ENCODE peak calls at places on chromosomes 16 and 17, in eight cellular contexts. One of them, this sample, is unnamed.

GRCh38 chr16:63287411-63287810 is 1251.2 kb upstream of the CDH8 start:
- DNase-seq in brain microvascular endothelial cell: no peak
- DNase-seq in neural crest cell: no peak
- DNase-seq in HFF-Myc: no peak
- DNase-seq in PC-3: no peak
- DNase-seq in A549: no peak
- DNase-seq in AG04449: no peak
- DNase-seq in ovary: no peak
- DNase-seq in this sample: no peak

GRCh38 chr17:50634123-50634914 is at the start of gene ABCC3:
- DNase-seq in brain microvascular endothelial cell: no peak
- DNase-seq in neural crest cell: no peak
- DNase-seq in HFF-Myc: no peak
- DNase-seq in PC-3: peak; percentile 75
- DNase-seq in A549: peak; percentile 87
- DNase-seq in AG04449: no peak
- DNase-seq in ovary: peak; percentile 59
- DNase-seq in this sample: no peak

GRCh38 chr17:75864448-75864871 is 9.3 kb upstream of the WBP2 start:
- DNase-seq in brain microvascular endothelial cell: peak; percentile 68
- DNase-seq in neural crest cell: no peak
- DNase-seq in HFF-Myc: peak; percentile 89
- DNase-seq in PC-3: no peak
- DNase-seq in A549: no peak
- DNase-seq in AG04449: no peak
- DNase-seq in ovary: peak; percentile 73
- DNase-seq in this sample: peak; percentile 5

GRCh38 chr16:48501516-48502377 is 108.2 kb downstream of the N4BP1 start:
- DNase-seq in brain microvascular endothelial cell: no peak
- DNase-seq in neural crest cell: no peak
- DNase-seq in HFF-Myc: no peak
- DNase-seq in PC-3: no peak
- DNase-seq in A549: no peak
- DNase-seq in AG04449: no peak
- DNase-seq in ovary: no peak
- DNase-seq in this sample: no peak

GRCh38 chr16:85459529-85460251 is 153.4 kb upstream of the GSE1 start:
- DNase-seq in brain microvascular endothelial cell: no peak
- DNase-seq in neural crest cell: no peak
- DNase-seq in HFF-Myc: no peak
- DNase-seq in PC-3: no peak
- DNase-seq in A549: no peak
- DNase-seq in AG04449: no peak
- DNase-seq in ovary: peak; percentile 88
- DNase-seq in this sample: no peak

GRCh38 chr16:4372578-4373355 is 1.1 kb downstream of the VASN start:
- DNase-seq in brain microvascular endothelial cell: peak; percentile 57
- DNase-seq in neural crest cell: no peak
- DNase-seq in HFF-Myc: no peak
- DNase-seq in PC-3: peak; percentile 67
- DNase-seq in A549: peak; percentile 54
- DNase-seq in AG04449: peak; percentile 34
- DNase-seq in ovary: peak; percentile 71
- DNase-seq in this sample: no peak

GRCh38 chr17:17028059-17028877 is 14.0 kb upstream of the MPRIP start:
- DNase-seq in brain microvascular endothelial cell: peak; percentile 69
- DNase-seq in neural crest cell: peak; percentile 48
- DNase-seq in HFF-Myc: no peak
- DNase-seq in PC-3: peak; percentile 100
- DNase-seq in A549: peak; percentile 99
- DNase-seq in AG04449: no peak
- DNase-seq in ovary: no peak
- DNase-seq in this sample: no peak

GRCh38 chr17:74928786-74929185 is 4.7 kb downstream of the OTOP2 start:
- DNase-seq in brain microvascular endothelial cell: no peak
- DNase-seq in neural crest cell: no peak
- DNase-seq in HFF-Myc: no peak
- DNase-seq in PC-3: no peak
- DNase-seq in A549: no peak
- DNase-seq in AG04449: no peak
- DNase-seq in ovary: no peak
- DNase-seq in this sample: no peak

GRCh38 chr17:20896153-20896649 is 146.6 kb downstream of the USP22 start:
- DNase-seq in brain microvascular endothelial cell: peak; percentile 12
- DNase-seq in neural crest cell: no peak
- DNase-seq in HFF-Myc: no peak
- DNase-seq in PC-3: no peak
- DNase-seq in A549: no peak
- DNase-seq in AG04449: no peak
- DNase-seq in ovary: peak; percentile 62
- DNase-seq in this sample: no peak

GRCh38 chr16:84950906-84951305 is 60.4 kb downstream of the ZDHHC7 start:
- DNase-seq in brain microvascular endothelial cell: no peak
- DNase-seq in neural crest cell: peak; percentile 31
- DNase-seq in HFF-Myc: no peak
- DNase-seq in PC-3: peak; percentile 42
- DNase-seq in A549: peak; percentile 51
- DNase-seq in AG04449: no peak
- DNase-seq in ovary: no peak
- DNase-seq in this sample: no peak

GRCh38 chr16:963913-964695 is 6.7 kb downstream of the LMF1 start:
- DNase-seq in brain microvascular endothelial cell: no peak
- DNase-seq in neural crest cell: no peak
- DNase-seq in HFF-Myc: no peak
- DNase-seq in PC-3: peak; percentile 7
- DNase-seq in A549: no peak
- DNase-seq in AG04449: no peak
- DNase-seq in ovary: no peak
- DNase-seq in this sample: no peak

GRCh38 chr16:74716355-74716754 is 15.7 kb upstream of the MLKL start:
- DNase-seq in brain microvascular endothelial cell: no peak
- DNase-seq in neural crest cell: no peak
- DNase-seq in HFF-Myc: no peak
- DNase-seq in PC-3: no peak
- DNase-seq in A549: no peak
- DNase-seq in AG04449: no peak
- DNase-seq in ovary: no peak
- DNase-seq in this sample: no peak

GRCh38 chr16:25134306-25134705 is 22.8 kb downstream of the LCMT1 start:
- DNase-seq in brain microvascular endothelial cell: peak; percentile 37
- DNase-seq in neural crest cell: no peak
- DNase-seq in HFF-Myc: no peak
- DNase-seq in PC-3: no peak
- DNase-seq in A549: no peak
- DNase-seq in AG04449: no peak
- DNase-seq in ovary: no peak
- DNase-seq in this sample: no peak

GRCh38 chr17:78967782-78968362 is 11.9 kb downstream of the LGALS3BP start:
- DNase-seq in brain microvascular endothelial cell: no peak
- DNase-seq in neural crest cell: no peak
- DNase-seq in HFF-Myc: no peak
- DNase-seq in PC-3: peak; percentile 28
- DNase-seq in A549: no peak
- DNase-seq in AG04449: no peak
- DNase-seq in ovary: no peak
- DNase-seq in this sample: no peak

GRCh38 chr17:16140854-16141253 is 74.5 kb downstream of the NCOR1 start:
- DNase-seq in brain microvascular endothelial cell: no peak
- DNase-seq in neural crest cell: no peak
- DNase-seq in HFF-Myc: no peak
- DNase-seq in PC-3: no peak
- DNase-seq in A549: no peak
- DNase-seq in AG04449: no peak
- DNase-seq in ovary: no peak
- DNase-seq in this sample: no peak

GRCh38 chr16:78778724-78779004 is 679.2 kb downstream of the WWOX start:
- DNase-seq in brain microvascular endothelial cell: no peak
- DNase-seq in neural crest cell: no peak
- DNase-seq in HFF-Myc: no peak
- DNase-seq in PC-3: no peak
- DNase-seq in A549: no peak
- DNase-seq in AG04449: no peak
- DNase-seq in ovary: no peak
- DNase-seq in this sample: no peak

GRCh38 chr17:7029659-7030058 is 6.2 kb upstream of the SLC16A13 start:
- DNase-seq in brain microvascular endothelial cell: no peak
- DNase-seq in neural crest cell: no peak
- DNase-seq in HFF-Myc: no peak
- DNase-seq in PC-3: no peak
- DNase-seq in A549: no peak
- DNase-seq in AG04449: no peak
- DNase-seq in ovary: no peak
- DNase-seq in this sample: no peak

GRCh38 chr16:2968368-2968737 is 795 bp upstream of the PAQR4 start:
- DNase-seq in brain microvascular endothelial cell: no peak
- DNase-seq in neural crest cell: no peak
- DNase-seq in HFF-Myc: no peak
- DNase-seq in PC-3: no peak
- DNase-seq in A549: no peak
- DNase-seq in AG04449: no peak
- DNase-seq in ovary: no peak
- DNase-seq in this sample: peak; percentile 81

GRCh38 chr17:32513579-32513978 is 26.8 kb downstream of the CDK5R1 start:
- DNase-seq in brain microvascular endothelial cell: no peak
- DNase-seq in neural crest cell: no peak
- DNase-seq in HFF-Myc: no peak
- DNase-seq in PC-3: no peak
- DNase-seq in A549: no peak
- DNase-seq in AG04449: no peak
- DNase-seq in ovary: no peak
- DNase-seq in this sample: no peak

GRCh38 chr17:32503251-32504165 is 16.7 kb downstream of the CDK5R1 start:
- DNase-seq in brain microvascular endothelial cell: no peak
- DNase-seq in neural crest cell: no peak
- DNase-seq in HFF-Myc: no peak
- DNase-seq in PC-3: peak; percentile 16
- DNase-seq in A549: no peak
- DNase-seq in AG04449: no peak
- DNase-seq in ovary: no peak
- DNase-seq in this sample: no peak

GRCh38 chr17:32510466-32510865 is 23.7 kb downstream of the CDK5R1 start:
- DNase-seq in brain microvascular endothelial cell: no peak
- DNase-seq in neural crest cell: no peak
- DNase-seq in HFF-Myc: no peak
- DNase-seq in PC-3: no peak
- DNase-seq in A549: no peak
- DNase-seq in AG04449: no peak
- DNase-seq in ovary: no peak
- DNase-seq in this sample: no peak

GRCh38 chr17:32504166-32504990 is 17.6 kb downstream of the CDK5R1 start:
- DNase-seq in brain microvascular endothelial cell: no peak
- DNase-seq in neural crest cell: no peak
- DNase-seq in HFF-Myc: no peak
- DNase-seq in PC-3: no peak
- DNase-seq in A549: no peak
- DNase-seq in AG04449: peak; percentile 12
- DNase-seq in ovary: no peak
- DNase-seq in this sample: no peak

GRCh38 chr17:32508926-32509325 is 22.1 kb downstream of the CDK5R1 start:
- DNase-seq in brain microvascular endothelial cell: no peak
- DNase-seq in neural crest cell: no peak
- DNase-seq in HFF-Myc: no peak
- DNase-seq in PC-3: no peak
- DNase-seq in A549: no peak
- DNase-seq in AG04449: no peak
- DNase-seq in ovary: no peak
- DNase-seq in this sample: no peak
- TF ChIP-seq CTCF in brain microvascular endothelial cell: no peak
- TF ChIP-seq CTCF in neural crest cell: no peak
- TF ChIP-seq CTCF in HFF-Myc: no peak
- TF ChIP-seq CTCF in PC-3: no peak
- TF ChIP-seq CTCF in A549: no peak
- TF ChIP-seq CTCF in AG04449: no peak
- TF ChIP-seq CTCF in ovary: no peak
- TF ChIP-seq CTCF in this sample: no peak

GRCh38 chr17:67139784-67140665 is 95.7 kb downstream of the CACNG1 start:
- DNase-seq in brain microvascular endothelial cell: no peak
- DNase-seq in neural crest cell: no peak
- DNase-seq in HFF-Myc: no peak
- DNase-seq in PC-3: peak; percentile 79
- DNase-seq in A549: no peak
- DNase-seq in AG04449: no peak
- DNase-seq in ovary: no peak
- DNase-seq in this sample: no peak
- TF ChIP-seq CTCF in brain microvascular endothelial cell: peak; percentile 20
- TF ChIP-seq CTCF in neural crest cell: no peak
- TF ChIP-seq CTCF in HFF-Myc: no peak
- TF ChIP-seq CTCF in PC-3: peak; percentile 25
- TF ChIP-seq CTCF in A549: no peak
- TF ChIP-seq CTCF in AG04449: no peak
- TF ChIP-seq CTCF in ovary: no peak
- TF ChIP-seq CTCF in this sample: no peak

DNA sequence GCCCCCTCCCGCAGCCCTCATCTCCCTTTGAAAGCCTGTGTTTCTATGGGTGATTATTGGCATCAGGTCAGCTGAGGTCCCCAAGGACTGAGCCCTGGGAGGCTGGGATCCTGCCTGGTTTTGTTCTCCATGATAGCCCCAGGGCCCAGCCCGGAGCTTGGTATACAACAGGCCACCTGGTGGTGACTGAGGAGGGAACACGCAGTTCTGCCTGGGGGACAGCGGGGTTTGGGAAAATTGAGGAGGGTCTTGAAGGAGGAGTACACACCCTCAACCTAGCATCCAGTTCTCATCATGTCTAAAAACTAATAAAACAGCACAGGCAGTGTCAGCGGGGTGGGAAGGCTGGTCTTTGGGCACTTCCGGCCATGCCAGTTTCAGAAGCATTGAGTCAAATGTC is 335.1 kb downstream of the CPPED1 start:
- DNase-seq in brain microvascular endothelial cell: no peak
- DNase-seq in neural crest cell: no peak
- DNase-seq in HFF-Myc: no peak
- DNase-seq in PC-3: no peak
- DNase-seq in A549: no peak
- DNase-seq in AG04449: no peak
- DNase-seq in ovary: no peak
- DNase-seq in this sample: no peak
- TF ChIP-seq CTCF in brain microvascular endothelial cell: peak; percentile 35
- TF ChIP-seq CTCF in neural crest cell: peak; percentile 34
- TF ChIP-seq CTCF in HFF-Myc: no peak
- TF ChIP-seq CTCF in PC-3: peak; percentile 32
- TF ChIP-seq CTCF in A549: no peak
- TF ChIP-seq CTCF in AG04449: no peak
- TF ChIP-seq CTCF in ovary: no peak
- TF ChIP-seq CTCF in this sample: no peak

GRCh38 chr17:39264119-39264518 is 38.4 kb upstream of the STAC2 start:
- DNase-seq in brain microvascular endothelial cell: no peak
- DNase-seq in neural crest cell: no peak
- DNase-seq in HFF-Myc: no peak
- DNase-seq in PC-3: no peak
- DNase-seq in A549: no peak
- DNase-seq in AG04449: no peak
- DNase-seq in ovary: no peak
- DNase-seq in this sample: no peak

DNA sequence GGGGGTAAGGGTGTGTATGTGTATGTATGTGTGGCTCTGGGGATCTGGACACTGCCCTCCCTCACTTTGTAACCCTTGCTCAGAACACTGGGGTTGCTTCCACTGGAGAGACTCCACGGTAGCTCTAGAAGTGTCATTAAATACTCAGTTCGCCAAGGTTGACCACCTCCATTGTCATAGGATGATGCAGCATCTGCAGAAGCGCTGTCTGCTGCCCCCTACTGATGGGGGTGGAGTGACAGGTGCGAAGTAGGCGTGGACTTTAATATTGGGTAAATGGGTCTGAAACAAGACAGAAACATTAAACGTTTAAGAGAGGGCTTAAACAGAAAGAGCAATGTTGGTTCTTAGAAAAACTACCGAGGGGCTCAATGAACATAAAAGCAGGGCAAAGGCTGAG is 35.5 kb upstream of the STAC2 start:
- DNase-seq in brain microvascular endothelial cell: no peak
- DNase-seq in neural crest cell: no peak
- DNase-seq in HFF-Myc: no peak
- DNase-seq in PC-3: no peak
- DNase-seq in A549: no peak
- DNase-seq in AG04449: no peak
- DNase-seq in ovary: no peak
- DNase-seq in this sample: no peak
- TF ChIP-seq CTCF in brain microvascular endothelial cell: peak; percentile 44
- TF ChIP-seq CTCF in neural crest cell: peak; percentile 38
- TF ChIP-seq CTCF in HFF-Myc: peak; percentile 22
- TF ChIP-seq CTCF in PC-3: peak; percentile 48
- TF ChIP-seq CTCF in A549: peak; percentile 39
- TF ChIP-seq CTCF in AG04449: no peak
- TF ChIP-seq CTCF in ovary: no peak
- TF ChIP-seq CTCF in this sample: peak; percentile 44

This sample was measured in D721Med.